ENCODE peak calls at places on chromosomes 16 and 17, in four cellular contexts. C is HCT116, O is GM12878, H is SK-N-SH. B is an unnamed sample.

GRCh38 chr16:67940436-67941089 is 3.4 kb downstream of the LCAT start:
- DNase-seq in C (no peak), O (no peak), H (no peak), B (no peak)

GRCh38 chr16:2507679-2508064 is 6.1 kb upstream of the ATP6V0C start:
- DNase-seq in O (no peak), C (no peak), H (no peak), B (no peak)

GRCh38 chr17:28958820-28959455 is 7.6 kb upstream of the PHF12 start:
- DNase-seq in C (no peak), H (no peak), O (no peak), B (no peak)

GRCh38 chr16:48608871-48609452 is 1.0 kb downstream of the N4BP1 start:
- DNase-seq in C (no peak), O (no peak), H (peak), B (no peak)

GRCh38 chr17:29931253-29931932 is 1.4 kb upstream of the SSH2 start:
- DNase-seq in C (peak), O (peak), H (peak), B (peak)

GRCh38 chr16:70746040-70746707 is 54.8 kb downstream of the VAC14 start:
- DNase-seq in O (no peak), C (peak), H (peak), B (peak)

GRCh38 chr17:58060596-58061191 is 22.5 kb upstream of the DYNLL2 start:
- DNase-seq in O (no peak), H (no peak), C (no peak), B (no peak)

GRCh38 chr17:71601894-71602504 is 518.8 kb upstream of the SOX9 start:
- DNase-seq in O (no peak), C (no peak), H (no peak), B (no peak)

GRCh38 chr17:40909755-40910154 is 24.7 kb upstream of the KRT20 start:
- DNase-seq in C (no peak), H (no peak), O (no peak), B (no peak)

DNA sequence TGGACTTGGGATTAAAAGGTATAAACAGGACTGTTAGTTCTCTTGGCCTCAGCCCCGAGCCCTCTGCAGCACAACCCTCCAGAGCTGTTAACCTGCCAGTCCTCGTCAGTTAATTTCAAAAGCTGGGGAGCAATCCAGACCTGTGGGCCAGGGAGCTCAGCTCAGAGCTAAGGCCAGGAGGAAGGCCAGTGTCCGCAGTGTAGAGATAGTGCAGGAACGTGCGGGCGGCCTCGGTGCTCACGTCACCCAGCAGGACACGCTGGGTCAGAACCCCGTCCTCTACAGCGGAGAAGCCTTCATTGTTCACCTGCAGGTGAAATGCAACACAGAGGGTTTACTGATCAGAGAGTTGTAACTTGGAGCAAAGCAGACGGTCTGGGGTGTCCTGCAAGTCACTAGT is 15.4 kb upstream of the NLRC3 start:
- DNase-seq in C (no peak), O (no peak), H (no peak), B (no peak)
- TF ChIP-seq JUND in C (no peak), O (no peak), H (no peak), B (no peak)

GRCh38 chr16:58236231-58236690 is 38.4 kb upstream of the CSNK2A2 start:
- DNase-seq in O (no peak), C (peak), H (peak), B (peak)
- TF ChIP-seq JUND in O (no peak), C (no peak), H (no peak), B (no peak)

DNA sequence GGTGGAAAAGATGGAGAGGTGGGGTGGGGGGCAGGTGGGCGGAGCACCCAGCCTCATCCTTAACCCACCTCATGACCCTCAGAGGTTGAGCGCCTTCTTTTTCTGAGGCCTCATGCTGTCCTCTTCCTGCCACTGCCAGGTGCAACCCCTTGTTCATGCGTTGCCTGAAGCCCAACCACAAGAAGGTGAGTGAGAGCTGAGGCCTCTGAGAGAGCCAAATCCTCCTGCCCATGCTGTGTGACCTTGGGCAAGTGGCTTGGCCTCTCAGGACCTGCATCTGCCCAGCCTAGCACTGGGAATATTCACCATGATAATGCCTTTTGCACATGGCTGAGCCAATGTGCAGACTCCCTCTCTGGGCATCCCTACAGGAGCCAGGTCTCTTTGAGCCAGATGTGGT is 32.1 kb downstream of the MYO15A start:
- DNase-seq in O (no peak), C (no peak), H (no peak), B (no peak)
- TF ChIP-seq JUND in O (no peak), C (no peak), H (no peak), B (no peak)

DNA sequence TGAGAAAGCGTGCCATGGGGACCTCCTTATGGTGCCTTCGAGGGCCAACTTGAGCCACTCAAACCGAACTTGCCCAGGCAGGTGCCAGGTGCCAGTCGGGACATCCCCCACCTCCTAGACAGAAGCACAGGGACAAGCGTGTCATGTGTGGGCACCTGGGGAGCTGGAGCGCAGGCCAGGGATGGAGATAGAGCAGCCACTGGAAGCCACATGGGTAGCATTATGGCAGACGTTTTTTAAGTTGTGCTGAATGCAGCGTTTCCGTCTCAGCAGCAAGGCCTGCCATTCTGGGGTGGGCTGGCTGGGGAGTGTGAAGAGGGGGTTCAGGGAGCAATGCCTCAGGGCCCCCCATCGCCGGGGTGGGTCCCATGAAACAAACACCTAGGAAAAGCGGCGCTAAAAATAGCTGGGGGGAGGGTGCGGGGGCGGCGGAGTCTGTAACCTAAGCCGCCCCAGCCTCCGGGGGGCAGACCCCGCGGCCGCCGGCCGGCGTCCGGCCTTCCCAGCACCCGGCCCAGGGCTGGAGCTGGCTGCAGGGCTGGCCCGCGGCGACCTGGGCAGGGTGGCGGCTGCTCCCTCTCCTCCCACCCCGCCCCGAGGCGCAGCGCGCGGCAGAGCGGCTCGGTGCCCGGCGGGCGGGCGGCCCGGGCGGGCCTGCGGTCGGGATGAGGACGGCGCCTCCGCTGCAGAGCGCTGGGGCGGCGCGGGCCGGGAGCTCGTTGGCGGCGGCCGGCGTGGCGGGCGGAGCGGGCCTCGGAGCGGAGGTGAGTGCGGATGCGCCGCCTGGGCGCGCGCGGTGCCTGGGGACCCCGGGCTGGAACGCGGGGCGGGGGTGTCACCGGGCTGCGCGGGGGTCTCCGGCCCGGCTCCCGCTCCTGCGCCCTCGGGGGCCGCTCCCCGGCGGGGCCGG is at the start of gene ZNF469:
- DNase-seq in H (peak), C (no peak), O (no peak), B (peak)
- TF ChIP-seq JUND in H (no peak), C (no peak), O (no peak), B (no peak)

GRCh38 chr17:51060396-51060795 is 60.3 kb downstream of the SPAG9 start:
- DNase-seq in C (no peak), O (no peak), H (no peak), B (no peak)

GRCh38 chr17:51057534-51057933 is 63.1 kb downstream of the SPAG9 start:
- DNase-seq in O (no peak), C (no peak), H (no peak), B (no peak)

GRCh38 chr17:51054748-51055147 is 65.9 kb downstream of the SPAG9 start:
- DNase-seq in O (no peak), H (no peak), C (no peak), B (no peak)

GRCh38 chr17:51059781-51060180 is 60.9 kb downstream of the SPAG9 start:
- DNase-seq in C (no peak), H (no peak), O (no peak), B (no peak)

GRCh38 chr17:51056813-51057510 is 63.7 kb downstream of the SPAG9 start:
- DNase-seq in O (no peak), C (peak), H (peak), B (peak)
- TF ChIP-seq JUND in O (no peak), C (no peak), H (peak), B (no peak)

GRCh38 chr17:81934850-81935708 is 2.0 kb downstream of the PYCR1 start:
- DNase-seq in O (no peak), H (no peak), C (no peak), B (no peak)
- TF ChIP-seq JUND in O (no peak), H (no peak), C (no peak), B (no peak)

GRCh38 chr17:45046536-45047125 is 4.8 kb downstream of the DCAKD start:
- DNase-seq in O (peak), C (no peak), H (no peak), B (no peak)
- TF ChIP-seq JUND in O (no peak), C (no peak), H (no peak), B (no peak)

GRCh38 chr17:35972945-35973332 is 8.4 kb downstream of the CCL16 start:
- DNase-seq in O (no peak), H (no peak), C (no peak), B (no peak)

GRCh38 chr17:35972535-35972934 is 8.8 kb downstream of the CCL16 start:
- DNase-seq in O (no peak), H (no peak), C (no peak), B (no peak)

GRCh38 chr17:35969558-35970442 is 11.5 kb downstream of the CCL16 start:
- DNase-seq in O (peak), C (peak), H (peak), B (peak)

GRCh38 chr17:35972066-35972465 is 9.2 kb downstream of the CCL16 start:
- DNase-seq in O (no peak), C (no peak), H (no peak), B (no peak)

GRCh38 chr17:35973333-35974260 is 7.7 kb downstream of the CCL16 start:
- DNase-seq in H (no peak), C (no peak), O (no peak), B (no peak)
- TF ChIP-seq JUND in H (no peak), C (no peak), O (no peak), B (no peak)

GRCh38 chr17:7909080-7909479 is 7.0 kb downstream of the RNF227 start:
- DNase-seq in C (no peak), H (no peak), O (no peak), B (no peak)

GRCh38 chr17:7897773-7898172 is 9.2 kb downstream of the CHD3 start:
- DNase-seq in C (no peak), O (no peak), H (peak), B (peak)

DNA sequence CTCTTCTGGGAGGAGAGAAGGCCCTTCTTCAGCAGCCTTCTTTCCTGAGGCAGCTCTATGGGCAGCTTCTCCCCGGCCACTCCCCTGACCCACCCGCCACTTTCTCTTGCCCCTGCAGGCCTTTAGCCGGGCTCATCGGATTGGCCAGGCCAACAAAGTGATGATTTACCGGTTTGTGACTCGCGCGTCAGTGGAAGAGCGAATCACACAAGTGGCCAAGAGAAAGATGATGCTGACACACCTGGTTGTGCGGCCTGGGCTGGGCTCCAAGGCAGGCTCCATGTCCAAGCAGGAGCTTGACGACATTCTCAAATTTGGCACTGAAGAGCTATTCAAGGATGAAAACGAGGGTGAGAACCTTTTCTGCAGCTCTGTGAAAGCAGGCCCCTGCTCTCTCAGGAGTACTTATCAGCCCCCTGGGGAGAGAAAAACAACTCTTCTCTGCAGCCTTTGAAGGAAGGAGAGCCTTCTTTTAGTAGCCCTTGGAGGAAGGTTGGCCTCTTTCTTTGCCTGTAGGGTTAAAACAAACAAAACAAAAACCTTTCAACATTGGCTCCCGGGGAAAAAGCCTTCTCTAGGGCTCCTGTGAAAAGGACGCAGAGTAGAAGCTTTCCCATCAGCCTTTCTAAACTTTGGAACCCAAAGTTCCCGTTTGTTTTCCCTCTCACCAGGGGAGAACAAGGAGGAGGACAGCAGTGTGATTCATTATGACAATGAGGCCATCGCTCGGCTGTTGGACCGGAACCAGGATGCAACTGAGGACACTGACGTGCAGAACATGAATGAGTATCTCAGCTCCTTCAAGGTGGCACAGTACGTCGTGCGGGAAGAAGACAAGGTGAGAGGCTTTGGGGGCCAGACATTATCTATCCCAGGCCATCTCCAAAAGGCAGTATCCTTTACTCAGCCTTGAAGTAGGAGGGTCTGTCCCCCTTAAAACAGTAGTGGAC is 12.7 kb downstream of the RNF227 start:
- DNase-seq in C (no peak), O (no peak), H (no peak), B (no peak)
- TF ChIP-seq JUND in C (no peak), O (no peak), H (no peak), B (no peak)

GRCh38 chr17:52666264-52666663 is 507.8 kb upstream of the CA10 start:
- DNase-seq in O (no peak), C (no peak), H (no peak), B (no peak)

GRCh38 chr17:52660692-52661091 is 502.2 kb upstream of the CA10 start:
- DNase-seq in H (no peak), C (no peak), O (no peak), B (no peak)
- TF ChIP-seq JUND in H (no peak), C (no peak), O (no peak), B (no peak)